ENCODE peak calls at places on chromosome 14, in four cellular contexts. O is HepG2, Z is GM12878, N is K562. D is an unnamed sample.

GRCh38 chr14:70886421-70887206 is 20.6 kb upstream of the PCNX1 start:
- DNase-seq in O (no peak), Z (peak), N (no peak), D (no peak)

GRCh38 chr14:100203146-100203545 is 35.8 kb upstream of the YY1 start:
- DNase-seq in O (no peak), Z (no peak), N (no peak), D (no peak)

GRCh38 chr14:99777956-99778355 is 15.3 kb upstream of the EML1 start:
- DNase-seq in O (no peak), Z (no peak), N (no peak), D (no peak)

GRCh38 chr14:51780006-51780692 is 80.3 kb upstream of the GNG2 start:
- DNase-seq in O (peak), Z (peak), N (peak), D (peak)

GRCh38 chr14:93510030-93510429 is 79.3 kb downstream of the UNC79 start:
- DNase-seq in O (no peak), Z (no peak), N (no peak), D (no peak)

GRCh38 chr14:101395779-101396178 is 165.5 kb upstream of the DIO3 start:
- DNase-seq in O (no peak), Z (no peak), N (no peak), D (no peak)

GRCh38 chr14:100239840-100240724 is 1.1 kb downstream of the YY1 start:
- DNase-seq in O (peak), Z (no peak), N (peak), D (peak)

GRCh38 chr14:99047436-99048110 is 224.4 kb downstream of the BCL11B start:
- DNase-seq in O (no peak), Z (no peak), N (no peak), D (no peak)

GRCh38 chr14:80847093-80847492 is 94.4 kb downstream of the CEP128 start:
- DNase-seq in O (no peak), Z (no peak), N (no peak), D (no peak)

GRCh38 chr14:72617391-72618011 is 276.4 kb downstream of the DPF3 start:
- DNase-seq in O (no peak), Z (no peak), N (no peak), D (no peak)

GRCh38 chr14:92613008-92613658 is 99.6 kb downstream of the RIN3 start:
- DNase-seq in O (peak), Z (no peak), N (peak), D (peak)

GRCh38 chr14:21723431-21724045 is 49.9 kb upstream of the OR4E1 start:
- DNase-seq in O (peak), Z (no peak), N (peak), D (peak)

GRCh38 chr14:82694820-82695219 is 1161.2 kb upstream of the SEL1L start:
- DNase-seq in O (no peak), Z (no peak), N (no peak), D (no peak)

GRCh38 chr14:23093993-23094665 is 807 bp downstream of the ACIN1 start:
- DNase-seq in O (no peak), Z (no peak), N (no peak), D (peak)

GRCh38 chr14:23091294-23092225 is 3.4 kb downstream of the ACIN1 start:
- DNase-seq in O (no peak), Z (no peak), N (no peak), D (no peak)

GRCh38 chr14:23094666-23095195 is at the start of gene ACIN1:
- DNase-seq in O (peak), Z (peak), N (peak), D (no peak)

GRCh38 chr14:23093526-23093925 is 1.4 kb downstream of the ACIN1 start:
- DNase-seq in O (no peak), Z (no peak), N (no peak), D (no peak)

DNA sequence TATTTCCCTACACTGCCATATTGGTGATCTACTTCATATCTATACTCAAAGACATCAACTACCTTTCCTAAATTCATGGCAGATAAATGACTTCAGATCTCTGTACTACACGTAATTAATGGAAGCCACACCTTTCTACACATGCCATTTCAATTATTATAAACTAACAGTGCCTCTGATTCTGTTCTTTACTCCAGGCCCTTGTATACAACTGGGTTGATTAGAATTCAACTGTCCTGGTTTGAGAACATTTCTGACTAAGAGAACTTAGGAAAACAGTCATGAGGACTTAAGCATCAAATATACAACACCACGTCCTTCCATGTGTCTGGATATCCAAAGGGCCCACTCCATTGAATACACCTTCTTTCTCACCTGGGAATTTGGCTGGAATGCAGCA is 1.8 kb downstream of the ACIN1 start:
- DNase-seq in O (no peak), Z (no peak), N (no peak), D (no peak)
- TF ChIP-seq BHLHE40 in O (no peak), Z (no peak), N (no peak), D (no peak)

DNA sequence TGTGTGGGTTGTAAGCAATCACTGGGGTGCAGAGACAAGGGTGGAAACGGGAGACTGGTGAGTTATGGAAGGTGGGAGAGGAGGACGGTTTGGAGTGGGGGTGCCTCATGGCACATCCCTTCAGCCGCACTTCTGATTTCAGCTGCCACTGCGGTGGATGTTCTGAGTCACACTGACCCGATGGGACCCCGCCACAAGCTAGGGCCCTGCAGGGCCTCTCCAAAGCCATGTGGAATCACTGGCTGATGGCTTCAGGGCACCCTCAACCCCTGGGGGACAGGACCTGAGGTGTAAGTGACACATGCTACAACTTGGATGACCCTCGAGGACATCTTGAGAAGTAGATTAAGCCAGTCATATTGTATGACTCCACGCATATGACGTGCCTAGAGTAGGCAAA is 53.7 kb downstream of the GPR68 start:
- DNase-seq in O (no peak), Z (no peak), N (no peak), D (no peak)
- TF ChIP-seq FOXK2 in O (no peak), Z (no peak), N (no peak), D (no peak)

DNA sequence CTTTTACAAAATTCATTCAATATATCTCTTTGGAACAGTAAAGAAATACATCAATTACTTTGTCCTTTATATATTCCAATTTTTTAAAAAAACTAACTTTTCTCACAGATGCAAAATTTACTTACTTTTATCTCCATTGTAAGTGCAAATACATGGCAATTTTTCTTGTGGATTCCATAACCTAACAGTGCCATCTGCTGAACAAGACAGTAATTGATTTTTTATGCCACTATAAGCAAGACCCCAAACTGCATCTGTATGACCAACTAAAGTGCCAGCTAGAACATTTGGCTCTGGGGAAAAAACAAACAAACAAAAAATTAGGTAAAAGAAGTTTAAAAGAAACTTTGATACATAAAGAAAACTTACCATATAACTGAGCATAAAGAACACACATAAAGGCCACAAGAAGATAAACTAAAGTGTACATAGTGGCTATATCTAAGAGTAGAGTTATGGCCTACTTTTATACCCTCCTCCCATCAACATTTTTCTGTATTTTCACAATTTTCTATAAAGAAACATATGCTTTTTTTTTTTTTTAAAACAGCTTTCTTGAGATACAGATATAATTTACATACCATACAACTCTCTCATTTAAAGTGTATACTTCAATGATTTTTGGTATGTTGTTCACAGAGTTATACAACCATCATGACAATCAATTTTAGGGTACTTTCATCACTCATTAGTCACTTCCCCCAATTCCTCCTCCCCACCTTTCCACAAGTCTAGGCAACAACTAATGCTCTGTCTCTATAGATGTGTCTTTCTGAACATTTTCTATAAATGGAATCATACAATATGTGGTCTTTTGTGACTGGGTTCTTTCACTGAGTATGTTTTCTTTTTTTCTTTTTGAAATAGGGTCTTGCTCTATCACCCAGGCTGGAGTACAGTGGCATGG is 32.6 kb downstream of the COCH start:
- DNase-seq in O (peak), Z (no peak), N (no peak), D (peak)
- TF ChIP-seq BHLHE40 in O (no peak), Z (no peak), N (no peak), D (no peak)

GRCh38 chr14:54348001-54348611 is 48.7 kb upstream of the CDKN3 start:
- DNase-seq in O (peak), Z (no peak), N (peak), D (peak)

GRCh38 chr14:54349713-54350112 is 47.1 kb upstream of the CDKN3 start:
- DNase-seq in O (no peak), Z (no peak), N (no peak), D (no peak)

GRCh38 chr14:54347044-54347443 is 49.8 kb upstream of the CDKN3 start:
- DNase-seq in O (no peak), Z (no peak), N (no peak), D (no peak)

GRCh38 chr14:54350196-54350595 is 46.6 kb upstream of the CDKN3 start:
- DNase-seq in O (no peak), Z (no peak), N (no peak), D (no peak)

DNA sequence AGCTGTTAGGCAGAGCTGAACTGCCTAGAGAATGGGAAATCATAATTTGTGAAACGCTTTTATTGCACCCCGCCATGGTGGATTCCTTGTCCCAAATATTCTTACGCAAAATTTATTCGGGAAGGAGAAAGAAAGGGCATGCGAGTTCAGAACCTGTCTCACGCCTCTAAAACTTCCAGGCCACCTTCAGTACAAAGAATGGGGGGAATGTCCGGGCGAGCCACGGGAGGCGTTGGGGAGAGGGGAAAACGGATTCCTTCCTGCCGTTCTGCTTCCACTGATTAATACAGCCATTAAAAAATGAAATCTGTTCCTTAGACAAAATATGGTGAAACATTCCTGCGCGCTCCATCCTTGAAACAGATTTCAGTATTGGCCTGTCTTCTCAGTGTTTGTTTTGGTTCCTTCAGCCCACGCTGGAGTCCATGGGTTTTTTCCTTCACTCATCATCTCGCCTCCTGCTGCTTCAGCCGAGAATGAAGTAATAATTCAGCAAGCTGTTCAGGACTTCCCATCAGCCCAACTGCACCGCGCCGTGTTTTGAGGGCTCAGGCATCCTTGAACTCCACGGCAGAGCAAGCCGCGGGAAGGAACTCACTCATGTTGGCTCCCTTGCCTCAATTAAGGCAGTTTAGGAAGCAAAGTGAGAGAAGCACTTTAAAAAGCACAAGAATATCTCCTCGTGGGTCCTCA is 47.7 kb upstream of the CDKN3 start:
- DNase-seq in O (no peak), Z (no peak), N (no peak), D (no peak)
- TF ChIP-seq FOXK2 in O (no peak), Z (no peak), N (no peak), D (no peak)

DNA sequence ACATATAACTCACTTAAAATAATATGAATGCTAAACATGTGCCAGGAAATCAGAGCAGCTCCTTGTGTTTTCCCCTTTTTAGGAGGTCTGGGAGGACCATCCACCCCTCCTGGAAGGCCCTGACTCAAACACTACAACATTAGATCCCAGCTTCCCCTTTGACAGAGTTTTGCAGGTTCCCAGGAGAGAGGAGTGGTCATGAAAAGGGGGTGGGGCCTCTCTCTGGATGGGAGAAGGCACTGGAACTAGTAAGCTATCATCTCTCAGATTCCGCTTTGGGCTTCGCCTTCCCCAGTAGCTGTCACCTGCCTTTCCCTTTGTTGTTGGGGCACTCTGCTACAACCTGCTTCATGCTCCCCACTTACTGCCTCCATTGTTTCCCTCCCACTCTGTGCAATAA is 149.2 kb downstream of the ZFP36L1 start:
- DNase-seq in O (no peak), Z (no peak), N (no peak), D (no peak)
- TF ChIP-seq BHLHE40 in O (no peak), Z (no peak), N (no peak), D (no peak)

D was measured in HEK293T.